ENCODE peak calls at places on chromosomes 6 and 20, in six cellular contexts. S, I, C, K, W and O are unnamed samples.

GRCh38 chr20:34264141-34264540 is 22.9 kb downstream of the ASIP start:
- DNase-seq in S (no peak), I (no peak), C (no peak), K (no peak), W (no peak), O (no peak)

GRCh38 chr6:119078449-119079287 is at the start of gene FAM184A:
- DNase-seq in S (peak; percentile 79), I (peak; percentile 72), C (peak; percentile 48), K (peak; percentile 65), W (peak; percentile 7), O (peak; percentile 68)

GRCh38 chr6:148867851-148868250 is 121.0 kb downstream of the UST start:
- DNase-seq in S (no peak), I (peak; percentile 43), C (peak; percentile 49), K (no peak), W (no peak), O (no peak)

GRCh38 chr6:151044465-151045441 is 179.3 kb downstream of the MTHFD1L start:
- DNase-seq in S (peak; percentile 72), I (peak; percentile 93), C (peak; percentile 93), K (no peak), W (no peak), O (peak; percentile 88)

GRCh38 chr6:31767096-31767645 is 4.7 kb downstream of the SAPCD1 start:
- DNase-seq in S (peak; percentile 42), I (no peak), C (no peak), K (no peak), W (no peak), O (no peak)

GRCh38 chr6:44495036-44495901 is 107.8 kb downstream of the CDC5L start:
- DNase-seq in S (no peak), I (no peak), C (no peak), K (no peak), W (no peak), O (peak; percentile 53)

GRCh38 chr6:42453649-42454427 is 2.1 kb upstream of the TRERF1 start:
- DNase-seq in S (peak; percentile 87), I (peak; percentile 72), C (peak; percentile 39), K (peak; percentile 66), W (no peak), O (peak; percentile 18)

GRCh38 chr6:170290306-170291128 is at the start of gene DLL1:
- DNase-seq in S (peak; percentile 58), I (peak; percentile 68), C (peak; percentile 29), K (peak; percentile 94), W (no peak), O (peak; percentile 44)

GRCh38 chr20:49262444-49262843 is 15.4 kb downstream of the ZNFX1 start:
- DNase-seq in S (no peak), I (no peak), C (no peak), K (no peak), W (no peak), O (no peak)

GRCh38 chr6:140001005-140001404 is 626.6 kb upstream of the CITED2 start:
- DNase-seq in S (no peak), I (no peak), C (no peak), K (no peak), W (no peak), O (no peak)

GRCh38 chr20:23702021-23702420 is 13.2 kb upstream of the CST4 start:
- DNase-seq in S (no peak), I (peak; percentile 11), C (peak; percentile 2), K (no peak), W (no peak), O (no peak)

GRCh38 chr6:113315879-113316278 is 541.3 kb upstream of the MARCKS start:
- DNase-seq in S (no peak), I (peak; percentile 16), C (no peak), K (no peak), W (no peak), O (no peak)

GRCh38 chr6:42073287-42073686 is 23.0 kb downstream of the TAF8 start:
- DNase-seq in S (no peak), I (no peak), C (no peak), K (no peak), W (no peak), O (no peak)

GRCh38 chr6:114142256-114142655 is 171.3 kb upstream of the HDAC2 start:
- DNase-seq in S (no peak), I (no peak), C (no peak), K (no peak), W (no peak), O (no peak)

GRCh38 chr6:40312213-40313015 is 274.8 kb downstream of the LRFN2 start:
- DNase-seq in S (no peak), I (peak; percentile 5), C (peak; percentile 3), K (no peak), W (no peak), O (no peak)

GRCh38 chr6:53728570-53729194 is 63.1 kb upstream of the KLHL31 start:
- DNase-seq in S (peak; percentile 70), I (peak; percentile 51), C (peak; percentile 49), K (peak; percentile 31), W (no peak), O (peak; percentile 94)

GRCh38 chr20:14582855-14583254 is 245.4 kb upstream of the FLRT3 start:
- DNase-seq in S (no peak), I (peak; percentile 66), C (no peak), K (no peak), W (no peak), O (no peak)

GRCh38 chr6:168104636-168105035 is 25.6 kb upstream of the FRMD1 start:
- DNase-seq in S (no peak), I (no peak), C (no peak), K (no peak), W (no peak), O (no peak)

GRCh38 chr20:11919046-11919445 is 1.4 kb downstream of the BTBD3 start:
- DNase-seq in S (no peak), I (no peak), C (peak; percentile 47), K (no peak), W (no peak), O (no peak)

GRCh38 chr6:62285612-62286469 is at the start of gene KHDRBS2:
- DNase-seq in S (peak; percentile 96), I (peak; percentile 61), C (no peak), K (peak; percentile 85), W (peak; percentile 89), O (no peak)

GRCh38 chr20:21539512-21539911 is 25.6 kb upstream of the NKX2-2 start:
- DNase-seq in S (no peak), I (no peak), C (no peak), K (no peak), W (no peak), O (no peak)

GRCh38 chr6:1461207-1461606 is 71.8 kb downstream of the FOXF2 start:
- DNase-seq in S (no peak), I (no peak), C (peak; percentile 79), K (no peak), W (no peak), O (no peak)

GRCh38 chr20:13517801-13518200 is 120.9 kb downstream of the TASP1 start:
- DNase-seq in S (no peak), I (peak; percentile 49), C (peak; percentile 11), K (no peak), W (no peak), O (no peak)

GRCh38 chr6:149913542-149914240 is 9.2 kb downstream of the RAET1G start:
- DNase-seq in S (no peak), I (no peak), C (no peak), K (no peak), W (no peak), O (no peak)

GRCh38 chr6:98657764-98658163 is 176.6 kb upstream of the POU3F2 start:
- DNase-seq in S (peak; percentile 49), I (peak; percentile 31), C (peak; percentile 38), K (no peak), W (no peak), O (peak; percentile 8)

GRCh38 chr6:1604347-1604990 is 5.2 kb upstream of the FOXC1 start:
- DNase-seq in S (peak; percentile 77), I (no peak), C (peak; percentile 36), K (peak; percentile 85), W (no peak), O (peak; percentile 88)

GRCh38 chr6:6823030-6823429 is 234.5 kb downstream of the LY86 start:
- DNase-seq in S (no peak), I (no peak), C (no peak), K (no peak), W (no peak), O (no peak)

DNA sequence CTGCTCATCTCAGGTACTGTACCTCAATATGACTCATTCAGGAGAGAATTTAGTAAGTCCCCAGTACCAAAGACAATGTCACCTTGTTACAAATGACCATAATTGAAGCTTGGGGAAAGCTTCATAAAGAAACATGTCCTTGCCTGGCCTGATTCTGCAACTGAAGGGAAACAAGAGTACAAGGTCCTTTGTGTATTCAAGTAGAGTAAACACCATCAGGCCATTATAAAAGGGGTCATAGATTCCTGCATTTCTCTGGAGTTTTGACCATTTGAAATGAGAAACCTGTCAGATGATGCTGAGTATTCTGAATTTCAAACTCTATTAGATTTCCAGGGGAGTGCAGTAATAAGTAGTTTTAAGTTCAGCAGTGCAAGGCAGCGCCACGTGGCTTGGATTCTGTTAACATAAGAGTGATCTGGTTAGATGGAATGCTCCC is 1054.4 kb downstream of the EPHA7 start:
- DNase-seq in S (no peak), I (peak; percentile 46), C (peak; percentile 31), K (no peak), W (no peak), O (no peak)
- H3K4me2 ChIP-seq in S (no peak overlapping the region), I (no peak overlapping the region), C (peak overlapping the region; percentile 28), K (no peak overlapping the region), W (no peak overlapping the region), O (no peak overlapping the region)

GRCh38 chr6:125273965-125274364 is 27.8 kb downstream of the HDDC2 start:
- DNase-seq in S (no peak), I (no peak), C (peak; percentile 24), K (no peak), W (no peak), O (peak; percentile 76)

GRCh38 chr6:125274935-125275334 is 26.8 kb downstream of the HDDC2 start:
- DNase-seq in S (no peak), I (no peak), C (no peak), K (no peak), W (no peak), O (no peak)

GRCh38 chr6:125279961-125280360 is 21.8 kb downstream of the HDDC2 start:
- DNase-seq in S (no peak), I (no peak), C (no peak), K (no peak), W (no peak), O (no peak)

GRCh38 chr6:125275779-125276178 is 26.0 kb downstream of the HDDC2 start:
- DNase-seq in S (no peak), I (no peak), C (no peak), K (no peak), W (no peak), O (no peak)

GRCh38 chr6:125277838-125278237 is 23.9 kb downstream of the HDDC2 start:
- DNase-seq in S (no peak), I (no peak), C (no peak), K (no peak), W (no peak), O (no peak)
- H3K36me3 ChIP-seq in S (peaks cover 8% of the 10 kb centered on the region), I (peaks cover 25% of the 10 kb centered on the region), C (peaks cover 29% of the 10 kb centered on the region), K (peaks cover 17% of the 10 kb centered on the region), W (no peaks in the 10 kb centered on the region), O (peaks cover 20% of the 10 kb centered on the region)

GRCh38 chr6:13423292-13423691 is 64.1 kb downstream of the GFOD1 start:
- DNase-seq in S (no peak), I (no peak), C (no peak), K (no peak), W (no peak), O (no peak)
- H2AK5ac ChIP-seq in S (peak overlapping the region; percentile 89), I (peak overlapping the region; percentile 9), C (no peak overlapping the region), K (peak overlapping the region; percentile 48), W (peak overlapping the region; percentile 91), O (peak overlapping the region; percentile 28)

GRCh38 chr6:155473741-155474140 is 18.1 kb upstream of the NOX3 start:
- DNase-seq in S (no peak), I (peak; percentile 52), C (no peak), K (no peak), W (no peak), O (no peak)
- H3K4me2 ChIP-seq in S (no peak overlapping the region), I (no peak overlapping the region), C (no peak overlapping the region), K (no peak overlapping the region), W (no peak overlapping the region), O (no peak overlapping the region)